ENCODE peak calls at places on chromosomes 1 and 21, in six cellular contexts. B is MM.1S, Y is glutamatergic neuron, O is choroid plexus epithelial cell, T is WTC11, W is GM23338. C is an unnamed sample.

GRCh38 chr1:192879416-192879815 is 70.6 kb downstream of the RGS2 start:
- DNase-seq in W (no peak), Y (no peak), O (peak; percentile 32), B (no peak), T (no peak), C (no peak)

GRCh38 chr1:20936621-20937020 is 149.5 kb upstream of the HP1BP3 start:
- DNase-seq in T (no peak), O (peak; percentile 38), Y (no peak), W (no peak), B (no peak), C (no peak)

GRCh38 chr1:101451888-101452287 is 215.1 kb downstream of the S1PR1 start:
- DNase-seq in W (no peak), O (no peak), Y (no peak), T (no peak), B (no peak), C (no peak)

GRCh38 chr1:28640766-28641165 is 2.1 kb downstream of the TAF12 start:
- DNase-seq in T (no peak), W (peak; percentile 36), O (peak; percentile 52), Y (no peak), B (peak; percentile 42), C (no peak)

GRCh38 chr21:33643658-33644311 is 1.5 kb downstream of the ITSN1 start:
- DNase-seq in Y (no peak), T (no peak), B (no peak), W (peak; percentile 27), O (peak; percentile 42), C (no peak)

GRCh38 chr21:42769183-42769819 is 110.0 kb downstream of the WDR4 start:
- DNase-seq in W (no peak), T (no peak), Y (no peak), B (no peak), O (no peak), C (no peak)

GRCh38 chr21:26115346-26115745 is 55.2 kb downstream of the APP start:
- DNase-seq in B (no peak), O (no peak), T (no peak), W (no peak), Y (no peak), C (no peak)

GRCh38 chr1:199029401-199029800 is 390.6 kb downstream of the PTPRC start:
- DNase-seq in O (peak; percentile 86), W (no peak), Y (no peak), B (no peak), T (no peak), C (no peak)

GRCh38 chr1:2354511-2355407 is 36.6 kb downstream of the MORN1 start:
- DNase-seq in W (no peak), O (peak; percentile 16), Y (no peak), T (no peak), B (no peak), C (no peak)

GRCh38 chr21:45709127-45709526 is 65.6 kb downstream of the PCBP3 start:
- DNase-seq in T (no peak), Y (no peak), O (peak; percentile 3), W (no peak), B (no peak), C (no peak)

GRCh38 chr1:110011527-110012041 is 22.8 kb upstream of the STRIP1 start:
- DNase-seq in B (peak; percentile 57), T (no peak), O (peak; percentile 86), Y (no peak), W (peak; percentile 69), C (peak; percentile 77)

GRCh38 chr1:203675596-203676347 is 49.1 kb downstream of the ATP2B4 start:
- DNase-seq in O (no peak), Y (no peak), B (no peak), T (no peak), W (no peak), C (no peak)

GRCh38 chr1:203671808-203672207 is 45.2 kb downstream of the ATP2B4 start:
- DNase-seq in B (no peak), Y (no peak), O (no peak), T (no peak), W (no peak), C (no peak)

GRCh38 chr1:203676455-203676854 is 49.8 kb downstream of the ATP2B4 start:
- DNase-seq in Y (no peak), B (no peak), O (no peak), W (peak; percentile 50), T (no peak), C (no peak)

GRCh38 chr1:203672354-203672753 is 45.7 kb downstream of the ATP2B4 start:
- DNase-seq in W (no peak), Y (peak; percentile 45), B (no peak), T (no peak), O (peak; percentile 78), C (no peak)

DNA sequence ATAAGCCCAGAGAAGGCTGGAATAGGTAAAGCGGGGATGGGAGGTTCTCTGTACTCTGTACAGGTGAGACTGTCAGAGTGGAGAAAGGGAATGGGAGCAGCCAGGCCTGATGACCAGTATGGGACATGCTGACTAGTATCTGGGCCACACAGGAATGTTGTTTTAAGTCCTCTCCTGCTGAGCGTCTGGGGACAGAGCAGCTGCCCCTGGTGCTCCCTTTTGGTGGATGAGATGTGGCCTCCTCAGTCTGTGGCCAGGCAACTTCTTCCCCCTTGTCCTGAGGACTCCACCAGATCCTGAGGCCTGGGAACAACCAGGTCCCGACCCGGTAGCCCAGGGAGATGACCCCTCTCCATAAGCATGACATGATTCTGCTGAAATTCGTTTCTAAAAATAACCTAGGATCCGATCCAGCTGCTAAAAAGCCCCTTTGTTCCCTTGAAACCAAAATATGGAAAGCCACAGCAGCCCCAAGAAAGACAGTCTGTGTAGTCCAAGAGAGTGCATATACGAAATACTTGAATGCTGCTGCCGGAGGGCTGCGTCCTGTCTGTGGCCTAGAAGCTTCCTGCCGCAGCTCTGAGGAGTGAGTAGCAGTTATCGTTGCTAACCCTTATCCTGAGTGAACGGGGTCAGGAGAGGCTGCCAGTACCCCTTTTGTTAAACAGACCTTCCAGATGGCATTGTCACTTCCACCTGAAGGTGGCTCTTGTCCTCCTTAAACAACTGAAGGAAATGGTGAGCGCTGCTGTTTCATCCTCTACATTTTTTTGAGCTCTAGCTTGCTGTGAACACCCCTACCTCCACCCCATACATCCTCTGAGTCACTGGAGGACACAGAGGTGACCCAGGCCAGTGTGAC is 47.1 kb downstream of the ATP2B4 start:
- DNase-seq in O (peak; percentile 88), Y (no peak), W (peak; percentile 43), T (no peak), B (no peak), C (peak; percentile 53)
- TF ChIP-seq CTCF in O (peak; percentile 32), Y (no peak), W (peak; percentile 21), T (no peak), B (peak; percentile 18), C (peak; percentile 24)

GRCh38 chr1:167342846-167343245 is 122.2 kb downstream of the POU2F1 start:
- DNase-seq in Y (no peak), T (no peak), B (peak; percentile 66), O (peak; percentile 40), W (peak; percentile 64), C (peak; percentile 29)
- TF ChIP-seq CTCF in Y (no peak), T (no peak), B (peak; percentile 61), O (peak; percentile 49), W (peak; percentile 36), C (peak; percentile 44)

DNA sequence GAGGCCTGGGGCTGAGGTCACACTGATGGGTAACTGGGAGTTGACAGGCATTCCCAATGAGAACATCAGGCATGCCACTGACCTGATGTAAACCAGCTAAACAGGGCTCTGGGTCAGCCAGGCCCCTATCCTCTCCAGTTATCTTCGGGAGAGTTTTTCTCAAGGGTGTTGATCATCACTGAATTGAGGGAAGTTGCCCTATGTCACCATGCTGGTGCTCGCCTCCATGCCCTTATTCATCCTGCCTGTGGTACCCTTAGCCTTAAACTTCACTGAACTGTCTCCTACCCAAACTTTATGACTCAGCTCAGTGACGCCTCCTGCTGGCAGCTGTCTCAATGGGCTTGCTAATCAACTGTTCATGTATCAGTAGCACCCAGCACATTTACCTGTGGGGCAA is 80.7 kb upstream of the TNR start:
- DNase-seq in O (no peak), W (peak; percentile 84), T (peak; percentile 88), Y (peak; percentile 48), B (no peak), C (no peak)
- TF ChIP-seq CTCF in O (peak; percentile 9), W (peak; percentile 88), T (peak; percentile 65), Y (peak; percentile 22), B (peak; percentile 44), C (peak; percentile 46)

DNA sequence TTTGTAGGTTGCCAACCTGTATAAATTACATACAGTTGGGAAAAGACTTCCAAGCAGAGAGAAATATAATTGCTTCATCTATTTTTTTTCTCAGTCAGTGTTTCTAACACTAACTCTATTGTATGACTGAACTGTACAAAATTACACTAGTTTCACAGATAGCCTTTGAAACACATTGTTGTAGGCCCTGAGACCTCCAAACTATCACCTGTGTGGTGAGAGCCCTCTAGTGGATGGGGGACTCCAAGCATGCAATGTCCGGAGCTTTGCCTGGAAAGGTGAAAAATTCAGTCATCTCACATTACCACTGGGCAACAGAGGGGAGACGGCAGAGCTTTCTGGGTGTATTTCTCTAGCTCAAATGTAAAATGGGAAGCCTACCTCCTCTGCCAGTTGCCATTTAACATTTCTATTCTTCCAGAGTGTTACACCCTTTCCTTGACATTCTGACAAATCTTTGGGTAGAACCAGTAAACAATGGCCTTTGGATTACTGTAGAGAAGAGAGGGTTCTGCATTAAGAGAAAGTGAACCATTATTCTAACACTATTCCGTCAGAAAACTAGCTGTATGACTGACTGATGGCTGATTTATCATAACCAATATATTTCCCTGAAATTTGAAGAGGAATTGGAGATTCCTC is 212.2 kb downstream of the LYPLAL1 start:
- DNase-seq in Y (peak; percentile 43), O (peak; percentile 86), W (peak; percentile 85), T (peak; percentile 74), B (peak; percentile 62), C (peak; percentile 42)
- TF ChIP-seq CTCF in Y (peak; percentile 68), O (peak; percentile 97), W (peak; percentile 88), T (peak; percentile 73), B (peak; percentile 84), C (peak; percentile 77)

GRCh38 chr1:204562075-204562990 is 46.1 kb downstream of the MDM4 start:
- DNase-seq in T (no peak), Y (no peak), O (no peak), B (no peak), W (no peak), C (no peak)

GRCh38 chr1:204558467-204558866 is 42.3 kb downstream of the MDM4 start:
- DNase-seq in W (no peak), Y (no peak), B (no peak), O (no peak), T (no peak), C (no peak)

GRCh38 chr1:204563780-204564179 is 47.6 kb downstream of the MDM4 start:
- DNase-seq in O (no peak), B (peak; percentile 24), T (no peak), W (no peak), Y (no peak), C (no peak)

GRCh38 chr1:204563324-204563723 is 47.1 kb downstream of the MDM4 start:
- DNase-seq in O (no peak), Y (no peak), B (no peak), W (no peak), T (no peak), C (no peak)

GRCh38 chr1:204560590-204560989 is 44.4 kb downstream of the MDM4 start:
- DNase-seq in T (no peak), O (peak; percentile 72), B (no peak), Y (no peak), W (peak; percentile 54), C (no peak)
- TF ChIP-seq CTCF in T (no peak), O (no peak), B (no peak), Y (no peak), W (no peak), C (no peak)